ENCODE peak calls at places on chromosome 4, in seven cellular contexts. One of them, this sample, is unnamed.

GRCh38 chr4:2497931-2498330 is 29.0 kb downstream of the RNF4 start:
- DNase-seq in prostate gland: no peak
- DNase-seq in dorsolateral prefrontal cortex: no peak
- DNase-seq in brain microvascular endothelial cell: no peak
- DNase-seq in naive thymus-derived CD4-positive, alpha-beta T cell: no peak
- DNase-seq in aorta: no peak
- DNase-seq in H9: no peak
- DNase-seq in this sample: no peak

GRCh38 chr4:151227731-151228130 is 49.2 kb upstream of the PRSS48 start:
- DNase-seq in aorta: peak; percentile 82
- DNase-seq in H9: no peak
- DNase-seq in naive thymus-derived CD4-positive, alpha-beta T cell: no peak
- DNase-seq in dorsolateral prefrontal cortex: no peak
- DNase-seq in prostate gland: no peak
- DNase-seq in brain microvascular endothelial cell: peak; percentile 96
- DNase-seq in this sample: no peak

GRCh38 chr4:23737571-23737970 is 152.3 kb downstream of the PPARGC1A start:
- DNase-seq in dorsolateral prefrontal cortex: no peak
- DNase-seq in naive thymus-derived CD4-positive, alpha-beta T cell: no peak
- DNase-seq in brain microvascular endothelial cell: no peak
- DNase-seq in prostate gland: no peak
- DNase-seq in H9: no peak
- DNase-seq in aorta: no peak
- DNase-seq in this sample: no peak

GRCh38 chr4:38230821-38231583 is 270.8 kb downstream of the PTTG2 start:
- DNase-seq in prostate gland: no peak
- DNase-seq in dorsolateral prefrontal cortex: no peak
- DNase-seq in brain microvascular endothelial cell: no peak
- DNase-seq in H9: no peak
- DNase-seq in aorta: no peak
- DNase-seq in naive thymus-derived CD4-positive, alpha-beta T cell: no peak
- DNase-seq in this sample: no peak

GRCh38 chr4:80532674-80533333 is 197.3 kb downstream of the CFAP299 start:
- DNase-seq in H9: no peak
- DNase-seq in prostate gland: no peak
- DNase-seq in dorsolateral prefrontal cortex: no peak
- DNase-seq in brain microvascular endothelial cell: no peak
- DNase-seq in aorta: no peak
- DNase-seq in naive thymus-derived CD4-positive, alpha-beta T cell: no peak
- DNase-seq in this sample: no peak

GRCh38 chr4:81982846-81983540 is 390.8 kb downstream of the HNRNPD start:
- DNase-seq in brain microvascular endothelial cell: no peak
- DNase-seq in naive thymus-derived CD4-positive, alpha-beta T cell: no peak
- DNase-seq in prostate gland: no peak
- DNase-seq in dorsolateral prefrontal cortex: no peak
- DNase-seq in H9: no peak
- DNase-seq in aorta: no peak
- DNase-seq in this sample: no peak

GRCh38 chr4:24248674-24249644 is 335.4 kb downstream of the DHX15 start:
- DNase-seq in naive thymus-derived CD4-positive, alpha-beta T cell: no peak
- DNase-seq in aorta: peak; percentile 51
- DNase-seq in brain microvascular endothelial cell: no peak
- DNase-seq in dorsolateral prefrontal cortex: no peak
- DNase-seq in H9: no peak
- DNase-seq in prostate gland: no peak
- DNase-seq in this sample: no peak

GRCh38 chr4:74369860-74370259 is 4.9 kb downstream of the EREG start:
- DNase-seq in naive thymus-derived CD4-positive, alpha-beta T cell: no peak
- DNase-seq in dorsolateral prefrontal cortex: no peak
- DNase-seq in H9: no peak
- DNase-seq in brain microvascular endothelial cell: no peak
- DNase-seq in aorta: no peak
- DNase-seq in prostate gland: no peak
- DNase-seq in this sample: no peak

GRCh38 chr4:186808635-186809018 is 85.0 kb upstream of the FAT1 start:
- DNase-seq in naive thymus-derived CD4-positive, alpha-beta T cell: no peak
- DNase-seq in dorsolateral prefrontal cortex: no peak
- DNase-seq in aorta: no peak
- DNase-seq in H9: no peak
- DNase-seq in prostate gland: no peak
- DNase-seq in brain microvascular endothelial cell: peak; percentile 92
- DNase-seq in this sample: no peak

GRCh38 chr4:52657630-52658501 is 1.2 kb downstream of the USP46 start:
- DNase-seq in prostate gland: peak; percentile 13
- DNase-seq in brain microvascular endothelial cell: no peak
- DNase-seq in naive thymus-derived CD4-positive, alpha-beta T cell: no peak
- DNase-seq in H9: peak; percentile 66
- DNase-seq in aorta: no peak
- DNase-seq in dorsolateral prefrontal cortex: no peak
- DNase-seq in this sample: no peak

GRCh38 chr4:26028793-26029511 is 114.9 kb downstream of the SMIM20 start:
- DNase-seq in naive thymus-derived CD4-positive, alpha-beta T cell: peak; percentile 14
- DNase-seq in dorsolateral prefrontal cortex: peak; percentile 57
- DNase-seq in H9: peak; percentile 95
- DNase-seq in aorta: peak; percentile 83
- DNase-seq in brain microvascular endothelial cell: no peak
- DNase-seq in prostate gland: peak; percentile 46
- DNase-seq in this sample: no peak

GRCh38 chr4:185921583-185922555 is 109.9 kb upstream of the SORBS2 start:
- DNase-seq in H9: no peak
- DNase-seq in dorsolateral prefrontal cortex: no peak
- DNase-seq in aorta: no peak
- DNase-seq in prostate gland: no peak
- DNase-seq in brain microvascular endothelial cell: peak; percentile 63
- DNase-seq in naive thymus-derived CD4-positive, alpha-beta T cell: no peak
- DNase-seq in this sample: no peak

DNA sequence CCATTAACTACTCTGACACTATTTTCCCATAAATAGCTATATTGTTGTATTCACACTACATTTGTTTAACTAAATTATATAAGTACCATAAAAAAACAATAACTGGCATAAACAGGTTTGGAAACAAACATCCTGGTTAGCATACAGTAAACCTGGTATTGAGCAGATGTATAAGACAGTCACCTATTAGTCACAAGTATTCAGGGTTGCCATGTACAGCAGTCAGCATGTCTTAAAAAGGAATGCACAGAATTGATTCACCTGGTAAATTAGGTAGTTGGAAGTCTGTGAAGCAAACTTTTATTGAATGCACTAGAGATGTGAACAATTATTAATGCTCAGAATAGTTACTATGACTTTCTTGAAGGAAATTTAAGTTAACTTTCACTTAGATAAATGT is 137.9 kb downstream of the FAM13A start:
- DNase-seq in naive thymus-derived CD4-positive, alpha-beta T cell: no peak
- DNase-seq in prostate gland: no peak
- DNase-seq in dorsolateral prefrontal cortex: no peak
- DNase-seq in brain microvascular endothelial cell: no peak
- DNase-seq in H9: no peak
- DNase-seq in aorta: no peak
- DNase-seq in this sample: no peak
- H3K27ac ChIP-seq in naive thymus-derived CD4-positive, alpha-beta T cell: no peak overlapping the region
- H3K27ac ChIP-seq in prostate gland: no peak overlapping the region
- H3K27ac ChIP-seq in dorsolateral prefrontal cortex: no peak overlapping the region
- H3K27ac ChIP-seq in brain microvascular endothelial cell: no peak overlapping the region
- H3K27ac ChIP-seq in H9: no peak overlapping the region
- H3K27ac ChIP-seq in aorta: no peak overlapping the region
- H3K27ac ChIP-seq in this sample: no peak overlapping the region

DNA sequence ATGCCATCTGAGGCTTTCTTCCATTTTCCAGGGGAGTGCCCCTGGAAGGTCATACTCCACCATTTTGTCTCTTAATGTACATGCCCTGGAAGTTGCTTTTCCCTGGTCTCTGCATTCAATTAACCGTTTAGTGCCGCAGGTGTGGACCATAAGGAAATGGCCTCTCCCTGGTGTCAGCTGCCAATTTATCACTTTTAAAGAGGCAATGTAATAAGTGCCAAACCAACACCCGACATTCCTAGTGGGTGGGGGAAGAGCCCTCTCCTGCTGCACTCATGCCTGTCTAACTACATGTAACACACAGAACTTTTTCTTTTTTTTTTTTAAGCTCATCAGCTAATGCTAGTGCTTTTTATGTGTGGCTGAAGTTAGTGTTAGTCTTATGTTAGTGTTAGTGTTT is 7.1 kb upstream of the BST1 start:
- DNase-seq in aorta: no peak
- DNase-seq in naive thymus-derived CD4-positive, alpha-beta T cell: no peak
- DNase-seq in prostate gland: no peak
- DNase-seq in dorsolateral prefrontal cortex: no peak
- DNase-seq in H9: no peak
- DNase-seq in brain microvascular endothelial cell: no peak
- DNase-seq in this sample: no peak
- H3K27ac ChIP-seq in aorta: no peak overlapping the region
- H3K27ac ChIP-seq in naive thymus-derived CD4-positive, alpha-beta T cell: no peak overlapping the region
- H3K27ac ChIP-seq in prostate gland: no peak overlapping the region
- H3K27ac ChIP-seq in dorsolateral prefrontal cortex: no peak overlapping the region
- H3K27ac ChIP-seq in H9: no peak overlapping the region
- H3K27ac ChIP-seq in brain microvascular endothelial cell: peak overlapping the region; percentile 67
- H3K27ac ChIP-seq in this sample: no peak overlapping the region

DNA sequence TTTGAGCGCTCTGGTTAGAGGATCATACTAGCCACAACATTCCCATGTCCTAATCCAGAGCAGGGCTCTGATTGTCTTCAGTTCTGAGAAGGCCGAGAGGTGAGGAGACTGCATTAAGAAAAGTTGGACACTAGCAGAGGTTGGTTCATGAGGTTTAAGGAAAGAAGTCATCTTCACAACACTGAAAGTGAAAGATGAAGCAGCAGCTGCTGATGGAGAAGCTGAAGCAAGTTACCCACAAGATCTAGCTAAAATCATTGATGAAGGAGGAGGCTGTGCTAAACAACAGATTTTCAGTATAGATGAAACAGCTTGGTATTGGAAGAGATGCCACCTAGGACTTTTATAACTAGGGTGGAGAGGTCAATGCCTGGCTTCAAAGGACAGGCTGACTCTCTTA is 36.8 kb downstream of the RAP1GDS1 start:
- DNase-seq in dorsolateral prefrontal cortex: no peak
- DNase-seq in naive thymus-derived CD4-positive, alpha-beta T cell: no peak
- DNase-seq in H9: no peak
- DNase-seq in prostate gland: no peak
- DNase-seq in aorta: no peak
- DNase-seq in brain microvascular endothelial cell: no peak
- DNase-seq in this sample: no peak
- H3K27ac ChIP-seq in dorsolateral prefrontal cortex: no peak overlapping the region
- H3K27ac ChIP-seq in naive thymus-derived CD4-positive, alpha-beta T cell: no peak overlapping the region
- H3K27ac ChIP-seq in H9: no peak overlapping the region
- H3K27ac ChIP-seq in prostate gland: no peak overlapping the region
- H3K27ac ChIP-seq in aorta: no peak overlapping the region
- H3K27ac ChIP-seq in brain microvascular endothelial cell: no peak overlapping the region
- H3K27ac ChIP-seq in this sample: no peak overlapping the region

GRCh38 chr4:55124337-55125076 is 888 bp downstream of the KDR start:
- DNase-seq in brain microvascular endothelial cell: peak; percentile 5
- DNase-seq in aorta: no peak
- DNase-seq in naive thymus-derived CD4-positive, alpha-beta T cell: no peak
- DNase-seq in dorsolateral prefrontal cortex: no peak
- DNase-seq in H9: peak; percentile 34
- DNase-seq in prostate gland: no peak
- DNase-seq in this sample: no peak

GRCh38 chr4:55123791-55124190 is 1.6 kb downstream of the KDR start:
- DNase-seq in H9: no peak
- DNase-seq in prostate gland: no peak
- DNase-seq in dorsolateral prefrontal cortex: no peak
- DNase-seq in naive thymus-derived CD4-positive, alpha-beta T cell: no peak
- DNase-seq in aorta: no peak
- DNase-seq in brain microvascular endothelial cell: no peak
- DNase-seq in this sample: no peak

GRCh38 chr4:55125763-55126541 is 557 bp upstream of the KDR start:
- DNase-seq in H9: peak; percentile 33
- DNase-seq in naive thymus-derived CD4-positive, alpha-beta T cell: no peak
- DNase-seq in brain microvascular endothelial cell: no peak
- DNase-seq in prostate gland: peak; percentile 17
- DNase-seq in aorta: peak; percentile 39
- DNase-seq in dorsolateral prefrontal cortex: no peak
- DNase-seq in this sample: no peak

GRCh38 chr4:55127053-55127452 is 1.7 kb upstream of the KDR start:
- DNase-seq in dorsolateral prefrontal cortex: no peak
- DNase-seq in prostate gland: no peak
- DNase-seq in naive thymus-derived CD4-positive, alpha-beta T cell: no peak
- DNase-seq in H9: no peak
- DNase-seq in brain microvascular endothelial cell: no peak
- DNase-seq in aorta: no peak
- DNase-seq in this sample: no peak

GRCh38 chr4:55125087-55125721 is at the start of gene KDR:
- DNase-seq in H9: peak; percentile 85
- DNase-seq in dorsolateral prefrontal cortex: no peak
- DNase-seq in brain microvascular endothelial cell: peak; percentile 42
- DNase-seq in naive thymus-derived CD4-positive, alpha-beta T cell: no peak
- DNase-seq in aorta: peak; percentile 49
- DNase-seq in prostate gland: peak; percentile 17
- DNase-seq in this sample: no peak
- H3K27ac ChIP-seq in H9: no peak within 1 kb of the TSS
- H3K27ac ChIP-seq in dorsolateral prefrontal cortex: no peak within 1 kb of the TSS
- H3K27ac ChIP-seq in brain microvascular endothelial cell: no peak within 1 kb of the TSS
- H3K27ac ChIP-seq in naive thymus-derived CD4-positive, alpha-beta T cell: no peak within 1 kb of the TSS
- H3K27ac ChIP-seq in aorta: no peak within 1 kb of the TSS
- H3K27ac ChIP-seq in prostate gland: peak within 1 kb of the TSS; percentile 32
- H3K27ac ChIP-seq in this sample: peak within 1 kb of the TSS; percentile 20

GRCh38 chr4:184657144-184657543 is 7.6 kb downstream of the PRIMPOL start:
- DNase-seq in aorta: no peak
- DNase-seq in dorsolateral prefrontal cortex: no peak
- DNase-seq in naive thymus-derived CD4-positive, alpha-beta T cell: no peak
- DNase-seq in prostate gland: no peak
- DNase-seq in H9: no peak
- DNase-seq in brain microvascular endothelial cell: no peak
- DNase-seq in this sample: no peak
- H3K27ac ChIP-seq in aorta: no peak overlapping the region
- H3K27ac ChIP-seq in dorsolateral prefrontal cortex: no peak overlapping the region
- H3K27ac ChIP-seq in naive thymus-derived CD4-positive, alpha-beta T cell: no peak overlapping the region
- H3K27ac ChIP-seq in prostate gland: no peak overlapping the region
- H3K27ac ChIP-seq in H9: no peak overlapping the region
- H3K27ac ChIP-seq in brain microvascular endothelial cell: no peak overlapping the region
- H3K27ac ChIP-seq in this sample: no peak overlapping the region

DNA sequence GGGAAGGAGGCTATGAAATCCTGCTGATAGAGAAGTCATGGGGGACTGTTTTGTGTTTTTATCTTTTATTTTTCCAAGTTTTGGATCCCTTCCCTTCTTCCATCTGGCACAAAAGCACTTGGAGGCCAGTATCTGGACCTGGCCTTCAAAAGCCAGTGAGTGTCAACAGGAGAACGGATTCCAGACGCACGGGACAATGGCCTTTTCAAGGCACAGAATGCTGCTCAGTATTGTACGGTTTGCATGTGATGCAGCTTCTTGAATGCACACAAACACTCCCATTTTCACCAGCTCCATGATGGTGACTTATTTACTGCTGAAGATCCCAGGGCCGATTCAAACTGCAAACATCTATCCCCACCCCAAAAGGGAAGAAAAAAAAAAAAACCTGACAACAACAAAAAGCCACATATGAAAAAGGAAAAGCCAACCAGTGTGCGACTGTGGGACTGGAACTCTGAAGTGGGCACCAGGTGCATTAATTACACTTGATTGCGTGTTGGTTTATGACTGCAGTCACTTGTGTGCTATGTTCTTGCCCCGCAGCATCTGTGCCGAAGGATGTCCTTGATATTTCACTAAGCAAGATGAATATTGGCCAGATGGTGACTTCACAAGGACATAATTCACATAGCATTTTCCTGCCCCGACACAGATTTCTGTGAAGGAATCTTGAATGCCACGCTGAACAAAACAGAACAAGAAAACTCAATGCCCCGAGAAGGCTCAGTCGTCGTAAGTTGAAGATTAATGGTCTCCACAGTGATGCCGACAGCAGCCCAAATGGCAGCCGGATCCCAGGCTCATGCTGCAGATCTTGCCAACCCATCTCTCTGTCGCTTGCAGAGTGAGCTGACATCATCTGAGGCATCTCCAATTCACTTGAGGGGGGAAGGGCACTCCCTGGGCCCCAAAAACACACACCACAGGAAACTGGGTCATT is 145.7 kb downstream of the CPEB2 start:
- DNase-seq in prostate gland: no peak
- DNase-seq in aorta: no peak
- DNase-seq in brain microvascular endothelial cell: no peak
- DNase-seq in dorsolateral prefrontal cortex: no peak
- DNase-seq in naive thymus-derived CD4-positive, alpha-beta T cell: no peak
- DNase-seq in H9: no peak
- DNase-seq in this sample: no peak
- H3K27ac ChIP-seq in prostate gland: no peak overlapping the region
- H3K27ac ChIP-seq in aorta: peak overlapping the region; percentile 34
- H3K27ac ChIP-seq in brain microvascular endothelial cell: no peak overlapping the region
- H3K27ac ChIP-seq in dorsolateral prefrontal cortex: peak overlapping the region; percentile 87
- H3K27ac ChIP-seq in naive thymus-derived CD4-positive, alpha-beta T cell: no peak overlapping the region
- H3K27ac ChIP-seq in H9: no peak overlapping the region
- H3K27ac ChIP-seq in this sample: no peak overlapping the region

This sample was measured in vagina.